ENCODE peak calls at places on chromosomes 7 and 10, in six cellular contexts. M, C, J, R, W and B are unnamed samples.

GRCh38 chr10:124588736-124589451 is 127.3 kb downstream of the LHPP start:
- DNase-seq in J (no peak), R (peak; percentile 74), C (peak; percentile 28), W (no peak), M (no peak), B (no peak)

GRCh38 chr7:140678081-140678815 is 5.5 kb downstream of the ADCK2 start:
- DNase-seq in J (no peak), C (no peak), M (no peak), R (no peak), W (no peak), B (no peak)

GRCh38 chr7:164882-165660 is 27.3 kb upstream of the FAM20C start:
- DNase-seq in M (no peak), J (no peak), C (no peak), R (no peak), W (no peak), B (no peak)

GRCh38 chr10:24887855-24888231 is 64.6 kb downstream of the PRTFDC1 start:
- DNase-seq in W (no peak), R (no peak), M (no peak), J (no peak), C (no peak), B (no peak)

GRCh38 chr7:123846217-123846891 is 1.4 kb downstream of the HYAL4 start:
- DNase-seq in R (no peak), J (no peak), W (no peak), C (no peak), M (no peak), B (peak; percentile 83)

GRCh38 chr7:111266613-111267012 is 175.7 kb downstream of the LRRN3 start:
- DNase-seq in M (no peak), C (peak; percentile 67), J (no peak), W (no peak), R (peak; percentile 71), B (peak; percentile 56)

GRCh38 chr10:122558452-122558851 is 2.1 kb upstream of the DMBT1 start:
- DNase-seq in J (no peak), C (no peak), M (no peak), W (no peak), R (no peak), B (no peak)

GRCh38 chr7:52723606-52724005 is 311.8 kb upstream of the POM121L12 start:
- DNase-seq in C (no peak), M (no peak), R (peak; percentile 6), W (no peak), J (no peak), B (no peak)

GRCh38 chr10:46024948-46025347 is 5.5 kb downstream of the NCOA4 start:
- DNase-seq in J (no peak), R (peak; percentile 44), W (no peak), M (no peak), C (peak; percentile 14), B (no peak)

GRCh38 chr10:102735065-102735562 is 8.6 kb upstream of the WBP1L start:
- DNase-seq in C (no peak), W (no peak), J (peak; percentile 78), R (no peak), M (no peak), B (no peak)

GRCh38 chr7:98105942-98106544 is 619 bp upstream of the LMTK2 start:
- DNase-seq in R (no peak), C (no peak), M (no peak), J (no peak), W (no peak), B (no peak)

GRCh38 chr7:97008275-97008917 is 3.0 kb downstream of the DLX6 start:
- DNase-seq in M (no peak), W (no peak), R (no peak), J (no peak), C (no peak), B (no peak)

GRCh38 chr10:127346604-127347003 is 150.2 kb upstream of the INSYN2A start:
- DNase-seq in W (no peak), C (no peak), J (no peak), R (no peak), M (no peak), B (peak; percentile 45)

GRCh38 chr7:142796501-142797341 is 26.0 kb downstream of the PRSS2 start:
- DNase-seq in C (no peak), W (no peak), R (no peak), M (no peak), J (peak; percentile 47), B (no peak)

GRCh38 chr7:157125376-157126223 is 13.1 kb upstream of the UBE3C start:
- DNase-seq in J (no peak), C (no peak), R (no peak), M (no peak), W (no peak), B (no peak)

GRCh38 chr10:119384127-119384526 is 158.4 kb downstream of the RGS10 start:
- DNase-seq in R (no peak), M (no peak), C (no peak), J (no peak), W (no peak), B (no peak)

GRCh38 chr7:39432807-39433416 is 133.3 kb upstream of the YAE1 start:
- DNase-seq in J (no peak), W (no peak), C (no peak), M (no peak), R (no peak), B (no peak)

GRCh38 chr7:26376208-26376917 is 84.7 kb downstream of the SNX10 start:
- DNase-seq in W (no peak), M (peak; percentile 86), J (peak; percentile 86), R (no peak), C (no peak), B (peak; percentile 18)

GRCh38 chr7:87416682-87417587 is 58.5 kb downstream of the ABCB4 start:
- DNase-seq in W (peak; percentile 27), M (peak; percentile 62), C (peak; percentile 69), J (no peak), R (peak; percentile 68), B (peak; percentile 93)

GRCh38 chr7:72109566-72109965 is 302.6 kb downstream of the CALN1 start:
- DNase-seq in M (no peak), W (no peak), J (no peak), R (no peak), C (no peak), B (no peak)
- H3K9me3 ChIP-seq in M (peaks cover 2% of the 10 kb centered on the region), W (no peaks in the 10 kb centered on the region), J (no peaks in the 10 kb centered on the region), R (peaks cover 23% of the 10 kb centered on the region), C (peaks cover 32% of the 10 kb centered on the region), B (peaks cover 4% of the 10 kb centered on the region)

GRCh38 chr10:17128261-17128660 is 1.4 kb downstream of the CUBN start:
- DNase-seq in C (no peak), R (no peak), J (no peak), M (no peak), W (no peak), B (no peak)

GRCh38 chr10:17126327-17126726 is 3.3 kb downstream of the CUBN start:
- DNase-seq in C (no peak), M (no peak), R (no peak), W (no peak), J (no peak), B (no peak)

GRCh38 chr10:17123062-17123661 is 6.4 kb downstream of the CUBN start:
- DNase-seq in W (no peak), C (peak; percentile 86), R (peak; percentile 73), M (no peak), J (no peak), B (no peak)

GRCh38 chr10:17123961-17124360 is 5.7 kb downstream of the CUBN start:
- DNase-seq in R (no peak), C (no peak), M (no peak), J (no peak), W (no peak), B (no peak)

DNA sequence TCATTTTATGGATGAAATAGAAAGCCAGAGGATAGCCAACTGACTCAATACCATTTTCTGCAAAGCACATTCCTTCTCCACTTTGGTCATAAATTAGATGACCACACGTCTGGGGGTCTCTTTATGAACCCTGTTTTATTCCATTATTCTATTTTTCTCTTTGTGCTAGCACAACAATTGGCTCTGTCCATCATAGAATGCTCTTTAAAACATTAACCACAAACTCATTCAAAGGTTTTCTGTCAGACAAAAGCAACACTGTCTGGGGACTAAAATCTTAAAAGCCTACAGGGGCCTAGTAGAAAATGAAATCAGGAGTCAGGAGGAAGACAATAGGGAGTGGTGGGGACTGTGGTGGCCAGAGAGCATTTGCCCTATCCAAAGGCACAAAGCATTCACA is 4.3 kb downstream of the CUBN start:
- DNase-seq in R (no peak), W (no peak), C (no peak), M (no peak), J (no peak), B (no peak)
- H3K4ac ChIP-seq in R (no peak overlapping the region), W (no peak overlapping the region), C (no peak overlapping the region), M (no peak overlapping the region), J (no peak overlapping the region), B (no peak overlapping the region)

DNA sequence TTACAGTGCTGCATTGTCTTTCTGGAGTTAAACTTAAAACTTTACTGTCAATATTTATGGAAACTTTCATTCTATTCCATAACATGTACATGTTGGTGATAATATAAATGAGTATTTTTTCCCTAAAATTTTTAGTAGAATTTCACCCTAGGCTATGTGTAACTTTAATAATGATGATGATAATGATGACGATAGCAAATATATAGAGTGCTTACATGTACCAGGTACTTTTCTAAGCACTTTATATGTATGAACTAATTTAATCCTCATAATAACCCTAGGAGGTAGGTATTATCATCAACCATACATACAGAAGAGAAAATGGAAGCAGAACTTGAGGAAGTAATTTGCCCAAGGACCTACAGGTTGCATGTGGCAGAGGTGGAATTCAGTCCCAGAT is 85.6 kb downstream of the LRRTM3 start:
- DNase-seq in W (no peak), M (no peak), R (no peak), C (no peak), J (no peak), B (no peak)
- H3K9me3 ChIP-seq in W (no peaks in the 10 kb centered on the region), M (peaks cover 9% of the 10 kb centered on the region), R (no peaks in the 10 kb centered on the region), C (no peaks in the 10 kb centered on the region), J (no peaks in the 10 kb centered on the region), B (no peaks in the 10 kb centered on the region)

GRCh38 chr10:90939125-90939524 is 18.2 kb upstream of the ANKRD1 start:
- DNase-seq in C (no peak), M (no peak), W (no peak), J (no peak), R (no peak), B (no peak)
- H3K4ac ChIP-seq in C (no peak overlapping the region), M (no peak overlapping the region), W (no peak overlapping the region), J (no peak overlapping the region), R (no peak overlapping the region), B (no peak overlapping the region)

GRCh38 chr7:146773506-146773905 is 656.9 kb downstream of the CNTNAP2 start:
- DNase-seq in R (no peak), W (no peak), M (no peak), C (no peak), J (no peak), B (no peak)
- H3K9me3 ChIP-seq in R (peaks cover 16% of the 10 kb centered on the region), W (no peaks in the 10 kb centered on the region), M (no peaks in the 10 kb centered on the region), C (peaks cover 7% of the 10 kb centered on the region), J (no peaks in the 10 kb centered on the region), B (no peaks in the 10 kb centered on the region)